ENCODE peak calls at places on chromosomes 12 and 14, in six cellular contexts. F is thoracic aorta; J is lower lobe of right lung; H is NB4; R is GM20000; N is CD4-positive, alpha-beta T cell. V is an unnamed sample.

GRCh38 chr12:62703011-62703380 is 232.0 kb downstream of the PPM1H start:
- DNase-seq in F (no peak), J (no peak), H (peak), R (no peak), N (no peak), V (no peak)

GRCh38 chr14:64186231-64187129 is 107.7 kb downstream of the ESR2 start:
- DNase-seq in F (no peak), J (no peak), H (no peak), R (no peak), N (no peak), V (no peak)

GRCh38 chr14:103898204-103898603 is 30.1 kb upstream of the TDRD9 start:
- DNase-seq in F (no peak), J (no peak), H (no peak), R (no peak), N (no peak), V (no peak)

GRCh38 chr12:124550123-124551089 is 17.0 kb downstream of the NCOR2 start:
- DNase-seq in F (no peak), J (no peak), H (peak), R (no peak), N (no peak), V (no peak)

GRCh38 chr12:121801601-121802484 is 2.0 kb upstream of the SETD1B start:
- DNase-seq in F (no peak), J (no peak), H (peak), R (no peak), N (peak), V (no peak)

GRCh38 chr14:60183724-60184596 is 18.8 kb upstream of the DHRS7 start:
- DNase-seq in F (no peak), J (no peak), H (peak), R (no peak), N (no peak), V (peak)

GRCh38 chr14:61963926-61964325 is 201.7 kb downstream of the SNAPC1 start:
- DNase-seq in F (no peak), J (no peak), H (no peak), R (no peak), N (no peak), V (no peak)

GRCh38 chr14:92846162-92846897 is 52.2 kb downstream of the GOLGA5 start:
- DNase-seq in F (no peak), J (no peak), H (peak), R (peak), N (no peak), V (no peak)

GRCh38 chr12:32025906-32026305 is 66.7 kb downstream of the RESF1 start:
- DNase-seq in F (no peak), J (no peak), H (no peak), R (peak), N (peak), V (no peak)

GRCh38 chr12:122079038-122079531 is 529 bp downstream of the MLXIP start:
- DNase-seq in F (no peak), J (peak), H (peak), R (no peak), N (no peak), V (no peak)

GRCh38 chr12:14256139-14256538 is 109.3 kb upstream of the ATF7IP start:
- DNase-seq in F (no peak), J (no peak), H (peak), R (no peak), N (peak), V (no peak)

GRCh38 chr12:5432011-5432400 is at the start of gene NTF3:
- DNase-seq in F (no peak), J (no peak), H (no peak), R (peak), N (no peak), V (no peak)

GRCh38 chr14:98984719-98985041 is 287.3 kb downstream of the BCL11B start:
- DNase-seq in F (no peak), J (no peak), H (peak), R (no peak), N (peak), V (no peak)

GRCh38 chr12:121649819-121650353 is 19.6 kb downstream of the MORN3 start:
- DNase-seq in F (no peak), J (no peak), H (peak), R (no peak), N (no peak), V (no peak)

GRCh38 chr14:78143489-78144145 is 26.6 kb upstream of the NRXN3 start:
- DNase-seq in F (no peak), J (no peak), H (peak), R (no peak), N (no peak), V (no peak)

GRCh38 chr14:106378191-106378590 is 851.8 kb downstream of the TMEM121 start:
- DNase-seq in F (no peak), J (no peak), H (peak), R (peak), N (no peak), V (no peak)

GRCh38 chr12:100692502-100692901 is 102.1 kb upstream of the ANO4 start:
- DNase-seq in F (no peak), J (no peak), H (no peak), R (no peak), N (no peak), V (no peak)

GRCh38 chr12:57460457-57461325 is 1.1 kb downstream of the GLI1 start:
- DNase-seq in F (no peak), J (no peak), H (no peak), R (peak), N (no peak), V (no peak)

GRCh38 chr14:97866186-97866585 is 1069.0 kb downstream of the VRK1 start:
- DNase-seq in F (no peak), J (no peak), H (no peak), R (no peak), N (no peak), V (no peak)

GRCh38 chr12:115947696-115948062 is 329.8 kb downstream of the MED13L start:
- DNase-seq in F (no peak), J (no peak), H (peak), R (no peak), N (no peak), V (no peak)

GRCh38 chr12:115949675-115950074 is 327.8 kb downstream of the MED13L start:
- DNase-seq in F (no peak), J (no peak), H (no peak), R (no peak), N (no peak), V (no peak)

GRCh38 chr12:115944851-115945496 is 332.5 kb downstream of the MED13L start:
- DNase-seq in F (no peak), J (no peak), H (no peak), R (no peak), N (no peak), V (no peak)

GRCh38 chr12:115946092-115946491 is 331.4 kb downstream of the MED13L start:
- DNase-seq in F (no peak), J (no peak), H (no peak), R (no peak), N (no peak), V (no peak)

GRCh38 chr12:115946867-115947695 is 330.4 kb downstream of the MED13L start:
- DNase-seq in F (no peak), J (no peak), H (peak), R (no peak), N (no peak), V (no peak)
- TF ChIP-seq CTCF in F (no peak), J (peak), H (peak), R (no peak), N (no peak), V (no peak)

GRCh38 chr12:51700887-51701286 is 109.9 kb downstream of the SCN8A start:
- DNase-seq in F (no peak), J (no peak), H (no peak), R (no peak), N (no peak), V (no peak)

GRCh38 chr12:51702582-51702981 is 111.5 kb downstream of the SCN8A start:
- DNase-seq in F (no peak), J (no peak), H (no peak), R (no peak), N (no peak), V (no peak)

GRCh38 chr12:51706206-51706605 is 115.2 kb downstream of the SCN8A start:
- DNase-seq in F (no peak), J (no peak), H (no peak), R (no peak), N (no peak), V (no peak)

GRCh38 chr12:51705450-51705849 is 114.4 kb downstream of the SCN8A start:
- DNase-seq in F (no peak), J (no peak), H (no peak), R (no peak), N (no peak), V (no peak)
- TF ChIP-seq CTCF in F (no peak), J (no peak), H (no peak), R (no peak), N (no peak), V (no peak)

GRCh38 chr12:39807043-39807442 is 187.4 kb upstream of the ABCD2 start:
- DNase-seq in F (no peak), J (no peak), H (peak), R (no peak), N (no peak), V (no peak)
- TF ChIP-seq CTCF in F (no peak), J (no peak), H (peak), R (no peak), N (no peak), V (peak)

DNA sequence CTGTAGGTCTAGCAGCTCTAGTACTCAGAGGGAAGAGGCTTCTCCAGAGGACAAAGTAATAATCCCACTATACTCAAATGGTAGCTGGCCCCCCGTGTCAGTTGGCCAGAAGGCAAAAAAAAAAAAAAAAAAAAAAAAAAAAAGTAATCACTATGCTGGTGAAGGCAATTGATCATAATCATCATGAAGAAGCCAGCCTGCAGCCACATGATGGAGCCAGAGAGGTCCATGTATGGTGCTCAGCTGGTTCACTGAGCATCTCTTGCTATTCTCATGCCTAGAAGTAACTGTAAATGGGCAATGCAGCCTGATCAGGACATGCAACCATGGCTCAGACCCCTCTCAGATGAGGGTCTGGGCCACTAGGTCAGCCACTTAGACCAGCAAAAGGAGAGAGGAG is 378.8 kb downstream of the MED13L start:
- DNase-seq in F (no peak), J (no peak), H (peak), R (no peak), N (no peak), V (no peak)
- TF ChIP-seq CTCF in F (no peak), J (no peak), H (peak), R (no peak), N (no peak), V (no peak)